ENCODE peak calls at places on chromosomes 13 and 19, in eight cellular contexts. T is foreskin keratinocyte, P is HuH-7, V is fibroblast of the aortic adventitia, N is activated T-helper 1 cell treated with Interleukin-2 at 50 U/mL for 16 hours, Y is aorta, H is posterior cingulate gyrus, W is kidney glomerular epithelial cell. C is an unnamed sample.

GRCh38 chr19:17784201-17785008 is 10.5 kb upstream of the B3GNT3 start:
- DNase-seq in T (peak), P (peak), V (peak), N (peak), Y (peak), H (peak), W (peak), C (peak)

GRCh38 chr13:48489666-48490065 is 43.2 kb downstream of the RCBTB2 start:
- DNase-seq in T (no peak), P (no peak), V (no peak), N (no peak), Y (no peak), H (no peak), W (no peak), C (no peak)

GRCh38 chr13:29543230-29544215 is 52.0 kb downstream of the SLC7A1 start:
- DNase-seq in T (no peak), P (no peak), V (no peak), N (no peak), Y (no peak), H (no peak), W (no peak), C (no peak)

GRCh38 chr19:58368561-58369360 is 6.2 kb upstream of the ZNF497 start:
- DNase-seq in T (no peak), P (no peak), V (no peak), N (no peak), Y (no peak), H (no peak), W (no peak), C (no peak)

GRCh38 chr13:68550330-68550729 is 1320.2 kb upstream of the PCDH9 start:
- DNase-seq in T (no peak), P (no peak), V (no peak), N (no peak), Y (no peak), H (no peak), W (no peak), C (no peak)

GRCh38 chr13:99404005-99404755 is 97.0 kb upstream of the GPR183 start:
- DNase-seq in T (no peak), P (no peak), V (no peak), N (no peak), Y (no peak), H (no peak), W (no peak), C (peak)

GRCh38 chr13:97982286-97982685 is 28.8 kb downstream of the IPO5 start:
- DNase-seq in T (no peak), P (no peak), V (peak), N (no peak), Y (no peak), H (no peak), W (no peak), C (no peak)

GRCh38 chr19:47658431-47659383 is 49.8 kb downstream of the BICRA start:
- DNase-seq in T (no peak), P (peak), V (no peak), N (no peak), Y (no peak), H (no peak), W (no peak), C (no peak)

GRCh38 chr13:30143671-30144400 is 163.5 kb downstream of the KATNAL1 start:
- DNase-seq in T (peak), P (no peak), V (peak), N (no peak), Y (no peak), H (no peak), W (no peak), C (peak)

GRCh38 chr13:97724450-97724849 is 229.0 kb upstream of the IPO5 start:
- DNase-seq in T (no peak), P (no peak), V (no peak), N (no peak), Y (no peak), H (no peak), W (no peak), C (no peak)

GRCh38 chr13:102136735-102137296 is 265.0 kb downstream of the FGF14 start:
- DNase-seq in T (no peak), P (no peak), V (peak), N (no peak), Y (no peak), H (no peak), W (no peak), C (no peak)

GRCh38 chr13:42047561-42048322 is 706 bp upstream of the DGKH start:
- DNase-seq in T (peak), P (peak), V (peak), N (no peak), Y (peak), H (no peak), W (peak), C (peak)

GRCh38 chr13:48317511-48317981 is 14.0 kb downstream of the RB1 start:
- DNase-seq in T (no peak), P (no peak), V (no peak), N (no peak), Y (no peak), H (no peak), W (no peak), C (no peak)

GRCh38 chr13:97030705-97031452 is 36.6 kb upstream of the OXGR1 start:
- DNase-seq in T (peak), P (peak), V (peak), N (no peak), Y (no peak), H (no peak), W (peak), C (peak)

GRCh38 chr19:28971513-28971912 is 241.4 kb downstream of the UQCRFS1 start:
- DNase-seq in T (no peak), P (no peak), V (no peak), N (no peak), Y (no peak), H (no peak), W (no peak), C (no peak)

GRCh38 chr19:8028951-8029491 is 23.5 kb upstream of the CCL25 start:
- DNase-seq in T (no peak), P (peak), V (peak), N (no peak), Y (no peak), H (no peak), W (no peak), C (no peak)

GRCh38 chr19:30671622-30672051 is 299.5 kb downstream of the ZNF536 start:
- DNase-seq in T (no peak), P (no peak), V (peak), N (no peak), Y (no peak), H (no peak), W (no peak), C (no peak)

GRCh38 chr19:39846678-39847486 is 703 bp upstream of the FBL start:
- DNase-seq in T (no peak), P (no peak), V (peak), N (no peak), Y (no peak), H (no peak), W (no peak), C (no peak)

GRCh38 chr19:17847538-17848366 is at the start of gene JAK3:
- DNase-seq in T (no peak), P (no peak), V (peak), N (peak), Y (peak), H (peak), W (no peak), C (no peak)

GRCh38 chr13:88144580-88144979 is 473.4 kb downstream of the SLITRK5 start:
- DNase-seq in T (no peak), P (no peak), V (no peak), N (no peak), Y (no peak), H (no peak), W (no peak), C (no peak)

GRCh38 chr13:44132710-44133109 is 240.9 kb upstream of the SERP2 start:
- DNase-seq in T (no peak), P (no peak), V (peak), N (no peak), Y (peak), H (peak), W (peak), C (no peak)

GRCh38 chr13:79483302-79483701 is 2.3 kb downstream of the NDFIP2 start:
- DNase-seq in T (peak), P (no peak), V (peak), N (no peak), Y (no peak), H (no peak), W (no peak), C (no peak)